ENCODE peak calls at places on chromosomes 4 and X, in four cellular contexts. Z is stimulated activated CD4-positive, alpha-beta T cell treated with anti-CD3 and anti-CD28 coated beads, TNF-alpha, amount 100 ng/mL, for 48 hours; V is H9; I is NCI-H1092. E is an unnamed sample.

GRCh38 chr4:125382995-125383394 is 68.2 kb downstream of the FAT4 start:
- DNase-seq in Z (no peak), V (no peak), I (no peak), E (no peak)

GRCh38 chrX:8673211-8673610 is 58.7 kb downstream of the ANOS1 start:
- DNase-seq in Z (no peak), V (no peak), I (no peak), E (no peak)

GRCh38 chr4:32790803-32791202 is 2070.6 kb downstream of the PCDH7 start:
- DNase-seq in Z (no peak), V (no peak), I (no peak), E (no peak)

GRCh38 chr4:99885063-99885664 is 9.1 kb downstream of the LAMTOR3 start:
- DNase-seq in Z (no peak), V (no peak), I (no peak), E (no peak)

GRCh38 chr4:179625391-179625790 is 2183.2 kb upstream of the AGA start:
- DNase-seq in Z (no peak), V (no peak), I (no peak), E (no peak)

GRCh38 chr4:86891785-86892638 is at the start of gene C4orf36:
- DNase-seq in Z (peak; percentile 32), V (peak; percentile 86), I (peak; percentile 43), E (peak; percentile 49)

GRCh38 chr4:67746797-67747495 is 7.2 kb downstream of the GNRHR start:
- DNase-seq in Z (no peak), V (no peak), I (no peak), E (no peak)

GRCh38 chrX:123185714-123186113 is 1.6 kb downstream of the GRIA3 start:
- DNase-seq in Z (no peak), V (no peak), I (no peak), E (no peak)

GRCh38 chrX:106415276-106415895 is 196.4 kb upstream of the RADX start:
- DNase-seq in Z (peak; percentile 4), V (no peak), I (peak; percentile 1), E (peak; percentile 20)

GRCh38 chr4:141432000-141432712 is 204.2 kb upstream of the IL15 start:
- DNase-seq in Z (no peak), V (no peak), I (no peak), E (no peak)